ENCODE peak calls at places on chromosome 16, in eight cellular contexts. One of them, this sample, is unnamed.

GRCh38 chr16:68985268-68985667 is 120.2 kb upstream of the HAS3 start:
- DNase-seq in progenitor cell of endocrine pancreas: no peak
- DNase-seq in tibial artery: no peak
- DNase-seq in GM12878: no peak
- DNase-seq in heart left ventricle: no peak
- DNase-seq in epithelial cell of proximal tubule: no peak
- DNase-seq in GM23338: no peak
- DNase-seq in Panc1: no peak
- DNase-seq in this sample: no peak

GRCh38 chr16:13811834-13812233 is 108.1 kb upstream of the ERCC4 start:
- DNase-seq in tibial artery: no peak
- DNase-seq in GM23338: no peak
- DNase-seq in progenitor cell of endocrine pancreas: no peak
- DNase-seq in GM12878: no peak
- DNase-seq in heart left ventricle: no peak
- DNase-seq in epithelial cell of proximal tubule: no peak
- DNase-seq in Panc1: no peak
- DNase-seq in this sample: no peak

GRCh38 chr16:53809088-53809951 is 105.4 kb downstream of the FTO start:
- DNase-seq in heart left ventricle: no peak
- DNase-seq in GM12878: no peak
- DNase-seq in Panc1: no peak
- DNase-seq in GM23338: no peak
- DNase-seq in epithelial cell of proximal tubule: no peak
- DNase-seq in progenitor cell of endocrine pancreas: no peak
- DNase-seq in tibial artery: no peak
- DNase-seq in this sample: no peak

GRCh38 chr16:48041861-48042435 is 113.8 kb downstream of the ABCC12 start:
- DNase-seq in heart left ventricle: no peak
- DNase-seq in epithelial cell of proximal tubule: no peak
- DNase-seq in tibial artery: no peak
- DNase-seq in Panc1: no peak
- DNase-seq in progenitor cell of endocrine pancreas: peak
- DNase-seq in GM23338: peak
- DNase-seq in GM12878: no peak
- DNase-seq in this sample: no peak

GRCh38 chr16:83356986-83357385 is 450.8 kb upstream of the HSBP1 start:
- DNase-seq in progenitor cell of endocrine pancreas: no peak
- DNase-seq in Panc1: no peak
- DNase-seq in GM12878: no peak
- DNase-seq in epithelial cell of proximal tubule: no peak
- DNase-seq in tibial artery: no peak
- DNase-seq in GM23338: no peak
- DNase-seq in heart left ventricle: no peak
- DNase-seq in this sample: no peak

GRCh38 chr16:1538804-1539520 is 5.5 kb downstream of the TMEM204 start:
- DNase-seq in epithelial cell of proximal tubule: no peak
- DNase-seq in GM12878: no peak
- DNase-seq in GM23338: peak
- DNase-seq in progenitor cell of endocrine pancreas: no peak
- DNase-seq in tibial artery: no peak
- DNase-seq in Panc1: no peak
- DNase-seq in heart left ventricle: peak
- DNase-seq in this sample: no peak

GRCh38 chr16:14600164-14600563 is 29.9 kb downstream of the PARN start:
- DNase-seq in progenitor cell of endocrine pancreas: no peak
- DNase-seq in Panc1: peak
- DNase-seq in GM12878: no peak
- DNase-seq in epithelial cell of proximal tubule: no peak
- DNase-seq in tibial artery: no peak
- DNase-seq in heart left ventricle: no peak
- DNase-seq in GM23338: peak
- DNase-seq in this sample: no peak

GRCh38 chr16:2085669-2086068 is 37.9 kb downstream of the TSC2 start:
- DNase-seq in GM12878: no peak
- DNase-seq in GM23338: no peak
- DNase-seq in Panc1: no peak
- DNase-seq in progenitor cell of endocrine pancreas: no peak
- DNase-seq in tibial artery: no peak
- DNase-seq in heart left ventricle: no peak
- DNase-seq in epithelial cell of proximal tubule: no peak
- DNase-seq in this sample: no peak

GRCh38 chr16:54056921-54057320 is 229.7 kb downstream of the IRX3 start:
- DNase-seq in heart left ventricle: no peak
- DNase-seq in epithelial cell of proximal tubule: no peak
- DNase-seq in Panc1: no peak
- DNase-seq in tibial artery: no peak
- DNase-seq in progenitor cell of endocrine pancreas: no peak
- DNase-seq in GM23338: no peak
- DNase-seq in GM12878: no peak
- DNase-seq in this sample: no peak

GRCh38 chr16:66703359-66704215 is 7.0 kb upstream of the CMTM4 start:
- DNase-seq in heart left ventricle: no peak
- DNase-seq in GM12878: no peak
- DNase-seq in tibial artery: no peak
- DNase-seq in Panc1: no peak
- DNase-seq in progenitor cell of endocrine pancreas: no peak
- DNase-seq in epithelial cell of proximal tubule: no peak
- DNase-seq in GM23338: no peak
- DNase-seq in this sample: no peak

GRCh38 chr16:9647981-9648701 is 534.1 kb downstream of the GRIN2A start:
- DNase-seq in progenitor cell of endocrine pancreas: no peak
- DNase-seq in tibial artery: no peak
- DNase-seq in GM12878: no peak
- DNase-seq in GM23338: peak
- DNase-seq in epithelial cell of proximal tubule: no peak
- DNase-seq in Panc1: peak
- DNase-seq in heart left ventricle: no peak
- DNase-seq in this sample: no peak

GRCh38 chr16:69311533-69312388 is 611 bp downstream of the VPS4A start:
- DNase-seq in GM12878: no peak
- DNase-seq in epithelial cell of proximal tubule: no peak
- DNase-seq in GM23338: peak
- DNase-seq in progenitor cell of endocrine pancreas: peak
- DNase-seq in Panc1: no peak
- DNase-seq in tibial artery: no peak
- DNase-seq in heart left ventricle: no peak
- DNase-seq in this sample: no peak

GRCh38 chr16:61715392-61715791 is 320.8 kb downstream of the CDH8 start:
- DNase-seq in heart left ventricle: no peak
- DNase-seq in Panc1: no peak
- DNase-seq in progenitor cell of endocrine pancreas: no peak
- DNase-seq in GM23338: no peak
- DNase-seq in epithelial cell of proximal tubule: no peak
- DNase-seq in tibial artery: no peak
- DNase-seq in GM12878: no peak
- DNase-seq in this sample: no peak

GRCh38 chr16:27367463-27368357 is 34.3 kb upstream of the IL21R start:
- DNase-seq in tibial artery: peak
- DNase-seq in GM12878: peak
- DNase-seq in progenitor cell of endocrine pancreas: peak
- DNase-seq in epithelial cell of proximal tubule: no peak
- DNase-seq in heart left ventricle: peak
- DNase-seq in Panc1: no peak
- DNase-seq in GM23338: peak
- DNase-seq in this sample: no peak

GRCh38 chr16:65576631-65577030 is 454.8 kb upstream of the CDH11 start:
- DNase-seq in GM12878: no peak
- DNase-seq in progenitor cell of endocrine pancreas: no peak
- DNase-seq in heart left ventricle: no peak
- DNase-seq in GM23338: peak
- DNase-seq in tibial artery: no peak
- DNase-seq in Panc1: no peak
- DNase-seq in epithelial cell of proximal tubule: no peak
- DNase-seq in this sample: no peak

GRCh38 chr16:86521236-86522197 is 11.2 kb downstream of the FOXF1 start:
- DNase-seq in GM12878: no peak
- DNase-seq in GM23338: no peak
- DNase-seq in heart left ventricle: no peak
- DNase-seq in Panc1: no peak
- DNase-seq in epithelial cell of proximal tubule: no peak
- DNase-seq in progenitor cell of endocrine pancreas: no peak
- DNase-seq in tibial artery: no peak
- DNase-seq in this sample: no peak

GRCh38 chr16:86519007-86519648 is 8.8 kb downstream of the FOXF1 start:
- DNase-seq in epithelial cell of proximal tubule: no peak
- DNase-seq in GM12878: no peak
- DNase-seq in tibial artery: no peak
- DNase-seq in GM23338: no peak
- DNase-seq in heart left ventricle: no peak
- DNase-seq in Panc1: no peak
- DNase-seq in progenitor cell of endocrine pancreas: no peak
- DNase-seq in this sample: no peak

GRCh38 chr16:86517652-86518258 is 7.4 kb downstream of the FOXF1 start:
- DNase-seq in tibial artery: peak
- DNase-seq in progenitor cell of endocrine pancreas: peak
- DNase-seq in GM12878: no peak
- DNase-seq in GM23338: peak
- DNase-seq in heart left ventricle: peak
- DNase-seq in Panc1: no peak
- DNase-seq in epithelial cell of proximal tubule: no peak
- DNase-seq in this sample: peak

GRCh38 chr16:86520317-86521210 is 10.2 kb downstream of the FOXF1 start:
- DNase-seq in GM23338: no peak
- DNase-seq in Panc1: peak
- DNase-seq in GM12878: no peak
- DNase-seq in heart left ventricle: peak
- DNase-seq in tibial artery: no peak
- DNase-seq in progenitor cell of endocrine pancreas: no peak
- DNase-seq in epithelial cell of proximal tubule: no peak
- DNase-seq in this sample: no peak

GRCh38 chr16:86519649-86520316 is 9.5 kb downstream of the FOXF1 start:
- DNase-seq in GM23338: peak
- DNase-seq in tibial artery: peak
- DNase-seq in progenitor cell of endocrine pancreas: no peak
- DNase-seq in Panc1: no peak
- DNase-seq in heart left ventricle: peak
- DNase-seq in epithelial cell of proximal tubule: no peak
- DNase-seq in GM12878: no peak
- DNase-seq in this sample: no peak
- TF ChIP-seq CTCF in GM23338: peak
- TF ChIP-seq CTCF in tibial artery: peak
- TF ChIP-seq CTCF in progenitor cell of endocrine pancreas: peak
- TF ChIP-seq CTCF in Panc1: peak
- TF ChIP-seq CTCF in heart left ventricle: peak
- TF ChIP-seq CTCF in epithelial cell of proximal tubule: peak
- TF ChIP-seq CTCF in GM12878: peak
- TF ChIP-seq CTCF in this sample: peak

GRCh38 chr16:81216114-81216513 is 22.4 kb upstream of the BCO1 start:
- DNase-seq in GM12878: no peak
- DNase-seq in GM23338: no peak
- DNase-seq in tibial artery: no peak
- DNase-seq in Panc1: no peak
- DNase-seq in progenitor cell of endocrine pancreas: no peak
- DNase-seq in heart left ventricle: no peak
- DNase-seq in epithelial cell of proximal tubule: no peak
- DNase-seq in this sample: no peak

GRCh38 chr16:81216706-81217105 is 21.8 kb upstream of the BCO1 start:
- DNase-seq in epithelial cell of proximal tubule: no peak
- DNase-seq in heart left ventricle: no peak
- DNase-seq in Panc1: no peak
- DNase-seq in GM23338: no peak
- DNase-seq in GM12878: no peak
- DNase-seq in progenitor cell of endocrine pancreas: no peak
- DNase-seq in tibial artery: no peak
- DNase-seq in this sample: no peak

GRCh38 chr16:81212830-81213465 is 25.5 kb upstream of the BCO1 start:
- DNase-seq in GM23338: no peak
- DNase-seq in GM12878: no peak
- DNase-seq in tibial artery: no peak
- DNase-seq in Panc1: no peak
- DNase-seq in epithelial cell of proximal tubule: no peak
- DNase-seq in progenitor cell of endocrine pancreas: no peak
- DNase-seq in heart left ventricle: no peak
- DNase-seq in this sample: no peak

GRCh38 chr16:81210807-81211206 is 27.7 kb upstream of the BCO1 start:
- DNase-seq in epithelial cell of proximal tubule: no peak
- DNase-seq in Panc1: no peak
- DNase-seq in GM23338: no peak
- DNase-seq in progenitor cell of endocrine pancreas: no peak
- DNase-seq in tibial artery: no peak
- DNase-seq in GM12878: no peak
- DNase-seq in heart left ventricle: no peak
- DNase-seq in this sample: no peak

GRCh38 chr16:81214745-81215166 is 23.7 kb upstream of the BCO1 start:
- DNase-seq in heart left ventricle: no peak
- DNase-seq in GM23338: peak
- DNase-seq in Panc1: no peak
- DNase-seq in GM12878: no peak
- DNase-seq in progenitor cell of endocrine pancreas: no peak
- DNase-seq in epithelial cell of proximal tubule: no peak
- DNase-seq in tibial artery: no peak
- DNase-seq in this sample: no peak
- TF ChIP-seq CTCF in heart left ventricle: peak
- TF ChIP-seq CTCF in GM23338: peak
- TF ChIP-seq CTCF in Panc1: peak
- TF ChIP-seq CTCF in GM12878: peak
- TF ChIP-seq CTCF in progenitor cell of endocrine pancreas: peak
- TF ChIP-seq CTCF in epithelial cell of proximal tubule: peak
- TF ChIP-seq CTCF in tibial artery: no peak
- TF ChIP-seq CTCF in this sample: no peak

GRCh38 chr16:51049678-51050378 is 101.2 kb downstream of the SALL1 start:
- DNase-seq in Panc1: no peak
- DNase-seq in heart left ventricle: no peak
- DNase-seq in GM12878: no peak
- DNase-seq in epithelial cell of proximal tubule: no peak
- DNase-seq in GM23338: peak
- DNase-seq in tibial artery: no peak
- DNase-seq in progenitor cell of endocrine pancreas: no peak
- DNase-seq in this sample: no peak
- TF ChIP-seq CTCF in Panc1: no peak
- TF ChIP-seq CTCF in heart left ventricle: no peak
- TF ChIP-seq CTCF in GM12878: no peak
- TF ChIP-seq CTCF in epithelial cell of proximal tubule: peak
- TF ChIP-seq CTCF in GM23338: peak
- TF ChIP-seq CTCF in tibial artery: no peak
- TF ChIP-seq CTCF in progenitor cell of endocrine pancreas: peak
- TF ChIP-seq CTCF in this sample: no peak

DNA sequence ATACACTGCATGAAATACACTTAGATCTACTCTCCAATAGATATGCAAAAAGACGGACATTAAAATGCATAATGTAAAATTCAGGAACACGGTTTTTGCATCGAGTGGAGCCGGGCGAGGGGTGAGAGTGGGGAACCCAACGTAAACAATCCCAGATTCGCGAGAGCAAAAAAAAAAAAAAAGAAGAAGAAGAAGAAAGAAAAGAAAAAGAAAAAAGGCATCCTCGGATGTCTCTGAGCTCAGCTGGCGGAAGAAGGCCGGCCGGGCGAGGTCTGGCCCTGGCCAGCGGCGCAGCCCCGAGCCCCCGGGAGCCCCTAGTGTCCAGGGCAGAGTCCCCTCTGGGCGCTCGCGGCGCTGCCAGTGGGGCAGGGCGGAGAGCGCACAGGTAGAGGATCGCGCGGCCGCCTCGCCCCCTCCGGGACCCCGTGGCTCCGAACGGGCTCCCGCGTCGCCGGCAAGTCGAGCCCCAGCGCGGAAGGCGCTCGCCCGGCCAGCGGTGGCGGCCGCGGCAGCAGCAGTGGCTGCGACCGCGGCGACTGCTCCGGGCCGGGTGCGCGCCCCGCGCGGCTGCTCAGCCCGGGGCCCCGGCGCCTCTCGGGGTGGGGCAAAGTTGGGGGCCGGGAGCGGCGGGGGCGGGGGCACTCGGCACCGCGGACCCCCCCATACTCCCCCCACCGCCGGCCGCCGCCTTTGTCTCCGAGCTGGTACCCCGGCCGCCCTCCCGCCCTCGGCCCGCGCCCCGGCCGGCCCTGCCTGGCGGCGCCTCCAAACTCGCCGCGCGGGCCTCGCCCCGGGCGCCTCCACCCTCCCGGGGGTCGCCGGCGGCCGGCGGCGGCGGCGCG is 9.7 kb upstream of the ZFHX3 start:
- DNase-seq in heart left ventricle: peak
- DNase-seq in GM23338: peak
- DNase-seq in progenitor cell of endocrine pancreas: peak
- DNase-seq in tibial artery: no peak
- DNase-seq in Panc1: no peak
- DNase-seq in GM12878: no peak
- DNase-seq in epithelial cell of proximal tubule: no peak
- DNase-seq in this sample: no peak
- TF ChIP-seq CTCF in heart left ventricle: peak
- TF ChIP-seq CTCF in GM23338: no peak
- TF ChIP-seq CTCF in progenitor cell of endocrine pancreas: peak
- TF ChIP-seq CTCF in tibial artery: no peak
- TF ChIP-seq CTCF in Panc1: peak
- TF ChIP-seq CTCF in GM12878: peak
- TF ChIP-seq CTCF in epithelial cell of proximal tubule: peak
- TF ChIP-seq CTCF in this sample: no peak

This sample was measured in mesothelial cell of epicardium.